ENCODE peak calls at places on chromosomes 6 and 20, in five cellular contexts. D, Q, G, C and W are unnamed samples.

GRCh38 chr20:62483613-62484468 is 8.0 kb upstream of the GATA5 start:
- DNase-seq in D (no peak), Q (no peak), G (no peak), C (no peak), W (no peak)

GRCh38 chr6:80535914-80536565 is 429.6 kb downstream of the BCKDHB start:
- DNase-seq in D (peak; percentile 79), Q (no peak), G (no peak), C (no peak), W (no peak)

GRCh38 chr20:51665543-51666118 is 102.6 kb downstream of the ATP9A start:
- DNase-seq in D (no peak), Q (no peak), G (no peak), C (no peak), W (no peak)

GRCh38 chr6:16432075-16433032 is 194.0 kb downstream of the GMPR start:
- DNase-seq in D (peak; percentile 83), Q (no peak), G (peak; percentile 39), C (no peak), W (no peak)

GRCh38 chr6:121523628-121524027 is 88.2 kb downstream of the GJA1 start:
- DNase-seq in D (peak; percentile 14), Q (no peak), G (no peak), C (no peak), W (no peak)

GRCh38 chr6:78192057-78192456 is 539.2 kb downstream of the MEI4 start:
- DNase-seq in D (no peak), Q (no peak), G (no peak), C (no peak), W (no peak)

GRCh38 chr6:29953001-29953436 is 10.7 kb downstream of the HLA-A start:
- DNase-seq in D (peak; percentile 21), Q (peak; percentile 66), G (no peak), C (no peak), W (no peak)

GRCh38 chr6:118580585-118581419 is 32.7 kb downstream of the PLN start:
- DNase-seq in D (peak; percentile 78), Q (peak; percentile 53), G (no peak), C (peak; percentile 51), W (peak; percentile 38)

GRCh38 chr6:14255916-14256315 is 138.3 kb downstream of the CD83 start:
- DNase-seq in D (no peak), Q (no peak), G (no peak), C (no peak), W (no peak)

GRCh38 chr6:162249907-162250642 is 477.5 kb downstream of the PRKN start:
- DNase-seq in D (no peak), Q (no peak), G (no peak), C (no peak), W (no peak)

GRCh38 chr6:109297719-109298118 is 84.5 kb downstream of the CD164 start:
- DNase-seq in D (no peak), Q (no peak), G (no peak), C (no peak), W (no peak)

GRCh38 chr20:44392776-44393607 is 37.5 kb downstream of the HNF4A start:
- DNase-seq in D (no peak), Q (no peak), G (no peak), C (no peak), W (no peak)

GRCh38 chr6:129954749-129955431 is 63.5 kb upstream of the L3MBTL3 start:
- DNase-seq in D (no peak), Q (no peak), G (no peak), C (no peak), W (no peak)

GRCh38 chr6:137728386-137729349 is 138.4 kb upstream of the TNFAIP3 start:
- DNase-seq in D (peak; percentile 88), Q (peak; percentile 25), G (no peak), C (no peak), W (no peak)

GRCh38 chr20:45416917-45417316 is 976 bp downstream of the PIGT start:
- DNase-seq in D (no peak), Q (no peak), G (no peak), C (no peak), W (no peak)

GRCh38 chr20:50774515-50774914 is 20.3 kb upstream of the BCAS4 start:
- DNase-seq in D (no peak), Q (no peak), G (no peak), C (no peak), W (peak; percentile 11)

GRCh38 chr20:53413188-53413631 is 180.4 kb downstream of the ZNF217 start:
- DNase-seq in D (no peak), Q (peak; percentile 59), G (peak; percentile 73), C (peak; percentile 66), W (no peak)

GRCh38 chr6:87139236-87139635 is 16.1 kb upstream of the ZNF292 start:
- DNase-seq in D (peak; percentile 62), Q (peak; percentile 49), G (no peak), C (no peak), W (peak; percentile 19)

GRCh38 chr6:34836008-34836407 is 44.1 kb downstream of the BLTP3A start:
- DNase-seq in D (no peak), Q (no peak), G (no peak), C (no peak), W (no peak)

GRCh38 chr6:107981695-107982094 is 23.7 kb upstream of the SEC63 start:
- DNase-seq in D (no peak), Q (no peak), G (no peak), C (no peak), W (no peak)

GRCh38 chr6:97014595-97014994 is 90.1 kb downstream of the KLHL32 start:
- DNase-seq in D (no peak), Q (no peak), G (no peak), C (no peak), W (no peak)

GRCh38 chr20:58705525-58705924 is 12.9 kb downstream of the NPEPL1 start:
- DNase-seq in D (no peak), Q (no peak), G (no peak), C (no peak), W (peak; percentile 2)

GRCh38 chr6:33677689-33678088 is 33.8 kb downstream of the UQCC2 start:
- DNase-seq in D (no peak), Q (no peak), G (no peak), C (no peak), W (no peak)

GRCh38 chr6:33678246-33678931 is 33.1 kb downstream of the UQCC2 start:
- DNase-seq in D (no peak), Q (no peak), G (no peak), C (no peak), W (no peak)

GRCh38 chr6:33678932-33679478 is 32.5 kb downstream of the UQCC2 start:
- DNase-seq in D (no peak), Q (no peak), G (no peak), C (no peak), W (no peak)

GRCh38 chr6:33677153-33677660 is 34.3 kb downstream of the UQCC2 start:
- DNase-seq in D (peak; percentile 37), Q (no peak), G (no peak), C (no peak), W (no peak)

DNA sequence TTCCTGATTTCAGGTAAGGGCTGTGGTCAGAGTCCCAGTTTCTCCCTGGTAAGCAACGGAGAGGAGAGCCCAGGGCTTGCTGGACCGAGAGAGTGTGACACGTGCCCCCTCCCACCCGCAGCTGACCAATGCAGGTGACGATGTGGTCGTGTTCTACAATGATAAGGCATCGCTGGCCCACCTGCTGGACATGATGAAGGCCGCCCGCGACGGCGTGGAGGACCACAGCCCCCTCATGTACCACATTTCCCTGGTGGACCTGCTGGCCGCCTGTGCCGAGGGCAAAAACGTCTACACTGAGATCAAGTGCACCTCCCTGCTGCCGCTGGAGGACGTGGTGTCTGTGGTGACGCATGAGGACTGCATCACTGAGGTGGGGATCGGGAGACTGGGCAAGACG is 31.7 kb downstream of the UQCC2 start:
- DNase-seq in D (no peak), Q (no peak), G (no peak), C (no peak), W (no peak)
- H3K27ac ChIP-seq in D (no peak overlapping the region), Q (no peak overlapping the region), G (no peak overlapping the region), C (no peak overlapping the region), W (no peak overlapping the region)

DNA sequence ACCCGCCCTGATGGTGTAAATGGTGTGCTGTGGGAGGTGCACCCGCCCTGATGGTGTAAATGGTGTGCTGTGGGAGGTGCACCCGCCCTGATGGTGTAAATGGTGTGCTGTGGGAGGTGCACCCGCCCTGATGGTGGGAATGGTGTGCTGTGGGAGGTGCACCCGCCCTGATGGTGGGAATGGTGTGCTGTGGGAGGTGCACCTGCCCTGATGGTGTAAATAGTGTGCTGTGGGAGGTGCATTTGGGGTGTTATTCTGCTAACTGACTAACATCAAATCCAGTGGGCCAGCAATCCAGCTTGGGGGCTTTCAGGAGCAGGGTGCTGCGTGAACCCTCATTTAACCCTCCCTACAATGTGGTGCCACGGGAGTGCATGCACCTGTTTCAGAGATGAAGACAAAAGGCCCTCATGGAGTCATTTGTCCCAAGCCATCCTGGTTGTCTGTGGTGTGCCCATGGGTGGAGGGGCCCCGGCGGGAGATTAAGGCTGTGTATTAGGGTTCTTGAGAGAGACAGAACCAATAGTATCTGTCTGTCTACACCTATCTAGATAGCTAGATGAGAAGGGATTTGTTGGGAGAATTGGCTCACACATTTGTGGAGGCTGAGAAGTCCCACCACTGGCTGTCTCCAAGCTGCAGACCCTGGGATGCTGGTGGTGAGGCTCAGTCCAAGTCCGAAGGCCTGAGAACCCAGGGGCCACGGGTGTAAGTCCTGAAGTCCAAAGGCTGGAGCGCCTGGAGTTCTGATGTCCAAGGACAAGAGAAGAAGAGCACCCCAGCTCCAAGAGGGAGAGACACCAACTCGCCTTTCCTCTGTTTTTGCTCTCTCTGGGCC is 39.2 kb downstream of the TMEM242 start:
- DNase-seq in D (no peak), Q (no peak), G (no peak), C (no peak), W (no peak)
- H3K4me1 ChIP-seq in D (no peaks in the 10 kb centered on the region), Q (no peaks in the 10 kb centered on the region), G (no peaks in the 10 kb centered on the region), C (no peaks in the 10 kb centered on the region), W (no peaks in the 10 kb centered on the region)

GRCh38 chr6:168326294-168327261 is 7.0 kb upstream of the DACT2 start:
- DNase-seq in D (no peak), Q (peak; percentile 16), G (no peak), C (no peak), W (no peak)
- H3K27ac ChIP-seq in D (no peak overlapping the region), Q (peak overlapping the region; percentile 46), G (no peak overlapping the region), C (peak overlapping the region; percentile 43), W (peak overlapping the region; percentile 3)

GRCh38 chr6:32816746-32817204 is at the start of gene HLA-DOB:
- DNase-seq in D (peak; percentile 10), Q (peak; percentile 7), G (no peak), C (no peak), W (no peak)
- H3K4me1 ChIP-seq in D (peaks cover 5% of the 10 kb centered on the region), Q (peaks cover 7% of the 10 kb centered on the region), G (no peaks in the 10 kb centered on the region), C (peaks cover 19% of the 10 kb centered on the region), W (no peaks in the 10 kb centered on the region)

GRCh38 chr6:127858992-127859391 is 41.9 kb downstream of the THEMIS start:
- DNase-seq in D (no peak), Q (no peak), G (no peak), C (no peak), W (no peak)
- H3K27ac ChIP-seq in D (no peak overlapping the region), Q (no peak overlapping the region), G (no peak overlapping the region), C (no peak overlapping the region), W (no peak overlapping the region)

GRCh38 chr20:12528591-12529041 is 480.2 kb upstream of the SPTLC3 start:
- DNase-seq in D (no peak), Q (no peak), G (no peak), C (no peak), W (no peak)
- H3K4me1 ChIP-seq in D (no peaks in the 10 kb centered on the region), Q (no peaks in the 10 kb centered on the region), G (no peaks in the 10 kb centered on the region), C (no peaks in the 10 kb centered on the region), W (no peaks in the 10 kb centered on the region)